ENCODE peak calls at places on chromosomes 16 and 17, in ten cellular contexts. H, L, U, O, C, M, N, A, W and X are unnamed samples.

GRCh38 chr17:1957037-1957436 is 68.1 kb downstream of the RTN4RL1 start:
- DNase-seq in A (no peak), W (no peak), N (no peak), U (no peak), O (no peak), M (no peak), H (no peak), C (no peak), L (no peak), X (no peak)

GRCh38 chr16:13568803-13569202 is 351.2 kb upstream of the ERCC4 start:
- DNase-seq in A (no peak), U (no peak), L (no peak), H (no peak), W (no peak), N (no peak), M (no peak), C (no peak), O (no peak), X (no peak)

GRCh38 chr16:60605176-60605575 is 1431.1 kb downstream of the CDH8 start:
- DNase-seq in U (no peak), C (no peak), A (no peak), O (no peak), M (no peak), H (no peak), W (no peak), L (no peak), N (no peak), X (no peak)

GRCh38 chr17:61309857-61310256 is 89.8 kb upstream of the TBX2 start:
- DNase-seq in C (no peak), M (peak), O (no peak), L (no peak), U (no peak), A (no peak), H (no peak), W (peak), N (no peak), X (peak)

GRCh38 chr16:3214904-3215600 is 19.9 kb downstream of the ZNF200 start:
- DNase-seq in O (no peak), L (no peak), C (no peak), M (no peak), H (no peak), U (peak), N (no peak), A (no peak), W (no peak), X (no peak)

GRCh38 chr16:1094601-1095449 is 1.2 kb downstream of the C1QTNF8 start:
- DNase-seq in O (no peak), A (no peak), U (no peak), W (no peak), N (no peak), M (no peak), C (no peak), H (no peak), L (no peak), X (no peak)

GRCh38 chr16:84228321-84228838 is 11.4 kb downstream of the KCNG4 start:
- DNase-seq in O (peak), W (peak), N (peak), A (peak), C (peak), H (no peak), M (peak), U (peak), L (no peak), X (peak)

GRCh38 chr17:27475070-27475673 is 18.9 kb downstream of the KSR1 start:
- DNase-seq in U (no peak), A (no peak), N (no peak), H (no peak), C (no peak), O (no peak), L (no peak), W (no peak), M (no peak), X (no peak)

GRCh38 chr17:8109669-8110455 is 8.5 kb downstream of the ALOXE3 start:
- DNase-seq in A (peak), M (no peak), N (peak), U (peak), C (peak), W (no peak), H (peak), O (peak), L (peak), X (no peak)

GRCh38 chr16:28304214-28304613 is 11.9 kb downstream of the SBK1 start:
- DNase-seq in M (no peak), O (no peak), N (peak), U (no peak), A (peak), H (no peak), L (no peak), W (peak), C (peak), X (peak)

GRCh38 chr17:40422990-40423611 is 5.4 kb upstream of the TOP2A start:
- DNase-seq in H (no peak), W (no peak), U (peak), L (peak), C (peak), O (no peak), N (no peak), A (peak), M (no peak), X (no peak)

GRCh38 chr16:73020409-73020884 is 27.5 kb downstream of the ZFHX3 start:
- DNase-seq in A (no peak), C (no peak), H (no peak), O (peak), W (peak), L (no peak), N (no peak), M (peak), U (peak), X (peak)

GRCh38 chr17:49388692-49389513 is 25.8 kb downstream of the PHB1 start:
- DNase-seq in U (no peak), L (no peak), M (no peak), H (no peak), O (no peak), A (no peak), C (no peak), N (no peak), W (no peak), X (no peak)

GRCh38 chr16:46974352-46974751 is 878 bp upstream of the DNAJA2 start:
- DNase-seq in M (no peak), H (no peak), O (no peak), U (peak), W (no peak), C (no peak), L (no peak), A (peak), N (no peak), X (no peak)

GRCh38 chr17:65696739-65697394 is 135.4 kb upstream of the AXIN2 start:
- DNase-seq in C (no peak), M (no peak), L (no peak), W (peak), N (no peak), O (no peak), U (no peak), A (no peak), H (no peak), X (peak)

GRCh38 chr16:67236551-67237395 is 9.8 kb downstream of the TMEM208 start:
- DNase-seq in H (peak), C (peak), O (no peak), W (peak), N (peak), M (no peak), A (peak), L (no peak), U (no peak), X (peak)

GRCh38 chr17:47821031-47821423 is 567 bp downstream of the OSBPL7 start:
- DNase-seq in C (no peak), W (no peak), O (no peak), N (no peak), L (no peak), U (no peak), H (no peak), M (no peak), A (no peak), X (no peak)

GRCh38 chr17:72950236-72950931 is 142.1 kb downstream of the SLC39A11 start:
- DNase-seq in W (no peak), A (no peak), U (no peak), C (no peak), L (no peak), H (no peak), O (no peak), M (no peak), N (no peak), X (no peak)

GRCh38 chr16:21158208-21159110 is at the start of gene LDAF1:
- DNase-seq in W (peak), C (peak), L (peak), O (peak), H (peak), A (peak), M (no peak), U (peak), N (peak), X (peak)

GRCh38 chr16:12257926-12258561 is 281.5 kb downstream of the SNX29 start:
- DNase-seq in N (peak), M (no peak), U (no peak), C (no peak), O (no peak), A (peak), H (no peak), W (no peak), L (peak), X (no peak)
- TF ChIP-seq CTCF in N (no peak), M (no peak), U (no peak), C (no peak), O (no peak), A (peak), H (no peak), W (no peak), L (no peak), X (no peak)

GRCh38 chr17:29566473-29567361 is at the start of gene ABHD15:
- DNase-seq in A (peak), C (peak), O (peak), W (no peak), M (no peak), L (peak), H (peak), N (peak), U (peak), X (peak)
- TF ChIP-seq CTCF in A (no peak), C (no peak), O (no peak), W (no peak), M (no peak), L (no peak), H (no peak), N (no peak), U (no peak), X (no peak)

GRCh38 chr17:82528484-82529265 is 9.1 kb downstream of the FOXK2 start:
- DNase-seq in O (peak), C (peak), U (no peak), H (no peak), N (peak), A (peak), W (peak), M (no peak), L (peak), X (peak)
- TF ChIP-seq CTCF in O (peak), C (peak), U (no peak), H (no peak), N (peak), A (peak), W (peak), M (peak), L (peak), X (peak)

GRCh38 chr17:45048795-45049563 is 2.5 kb downstream of the DCAKD start:
- DNase-seq in M (no peak), N (no peak), L (no peak), U (no peak), O (no peak), A (no peak), C (no peak), H (no peak), W (no peak), X (no peak)
- TF ChIP-seq CTCF in M (no peak), N (no peak), L (peak), U (no peak), O (no peak), A (peak), C (peak), H (no peak), W (peak), X (peak)

GRCh38 chr16:88063201-88063773 is 112.1 kb downstream of the BANP start:
- DNase-seq in L (no peak), N (peak), U (peak), C (no peak), M (peak), A (no peak), O (no peak), H (no peak), W (peak), X (peak)
- TF ChIP-seq CTCF in L (no peak), N (no peak), U (no peak), C (no peak), M (peak), A (no peak), O (no peak), H (no peak), W (peak), X (peak)

GRCh38 chr16:56399047-56399446 is 26.3 kb downstream of the AMFR start:
- DNase-seq in U (no peak), L (no peak), O (no peak), W (no peak), N (no peak), H (no peak), A (no peak), M (no peak), C (no peak), X (no peak)

GRCh38 chr16:56405977-56406376 is 19.4 kb downstream of the AMFR start:
- DNase-seq in N (no peak), A (no peak), L (no peak), H (no peak), W (no peak), O (no peak), C (no peak), M (no peak), U (no peak), X (no peak)

GRCh38 chr16:56399492-56399891 is 25.9 kb downstream of the AMFR start:
- DNase-seq in U (no peak), N (no peak), W (no peak), A (no peak), M (no peak), O (no peak), H (no peak), C (no peak), L (no peak), X (no peak)

GRCh38 chr16:56400458-56400857 is 24.9 kb downstream of the AMFR start:
- DNase-seq in H (no peak), M (no peak), C (no peak), A (no peak), U (no peak), N (no peak), L (no peak), W (no peak), O (no peak), X (no peak)

DNA sequence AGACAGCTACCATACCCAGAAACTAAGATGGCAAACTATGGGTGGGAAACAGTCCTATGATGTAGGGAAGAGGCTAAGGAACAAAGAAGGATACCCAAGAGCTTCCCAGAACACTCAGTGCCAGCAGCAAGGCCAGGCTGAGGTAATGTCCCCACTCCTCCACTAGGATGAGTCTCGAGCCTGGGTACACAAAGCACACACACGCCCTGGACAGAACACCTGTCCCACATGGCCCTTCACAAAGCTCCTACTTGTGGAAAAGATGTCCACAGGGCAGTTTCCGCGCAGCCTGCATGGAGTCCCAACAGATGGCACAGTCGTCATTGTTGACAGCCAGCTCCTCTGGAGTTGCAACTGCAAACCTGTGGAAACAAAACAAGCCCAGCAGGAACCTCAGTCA is 23.9 kb downstream of the AMFR start:
- DNase-seq in N (peak), A (peak), L (no peak), C (no peak), W (no peak), H (no peak), O (no peak), U (no peak), M (no peak), X (no peak)
- TF ChIP-seq CTCF in N (peak), A (peak), L (peak), C (peak), W (peak), H (no peak), O (no peak), U (no peak), M (peak), X (peak)

GRCh38 chr17:52158450-52159042 is at the start of gene CA10:
- DNase-seq in U (no peak), L (no peak), M (no peak), A (peak), N (no peak), C (peak), H (no peak), W (no peak), O (no peak), X (no peak)
- TF ChIP-seq CTCF in U (no peak), L (no peak), M (no peak), A (peak), N (no peak), C (no peak), H (no peak), W (no peak), O (no peak), X (no peak)

GRCh38 chr17:36706437-36706731 is 105.0 kb downstream of the MRM1 start:
- DNase-seq in L (no peak), N (no peak), U (no peak), M (no peak), C (no peak), O (no peak), W (no peak), A (no peak), H (no peak), X (no peak)
- TF ChIP-seq CTCF in L (no peak), N (no peak), U (no peak), M (no peak), C (no peak), O (no peak), W (no peak), A (no peak), H (peak), X (no peak)

GRCh38 chr16:85416267-85417109 is 196.6 kb upstream of the GSE1 start:
- DNase-seq in H (peak), N (peak), A (peak), L (peak), U (peak), C (peak), O (peak), M (no peak), W (no peak), X (no peak)
- TF ChIP-seq CTCF in H (peak), N (peak), A (peak), L (peak), U (no peak), C (peak), O (peak), M (peak), W (peak), X (peak)

DNA sequence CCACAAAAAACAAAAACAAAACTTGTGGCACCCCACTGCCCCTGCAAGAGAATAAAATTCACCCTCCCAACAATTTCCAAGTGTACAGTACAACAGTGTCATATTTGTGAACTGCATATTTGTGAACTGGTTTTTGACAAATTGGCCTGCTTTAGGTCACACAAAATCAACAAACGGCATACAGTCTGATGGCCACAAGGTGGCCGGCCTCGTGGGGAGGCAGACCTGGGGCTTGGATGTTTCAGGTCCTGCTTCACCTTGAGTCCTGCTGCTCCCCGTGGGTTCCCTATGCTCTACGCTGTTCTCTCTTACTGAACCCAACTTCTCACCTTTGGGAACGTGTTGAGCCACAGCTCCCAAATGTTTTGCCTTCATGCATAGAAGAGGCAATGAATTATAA is 102.2 kb downstream of the CDK5R1 start:
- DNase-seq in O (no peak), W (no peak), L (no peak), H (no peak), M (no peak), N (no peak), U (no peak), A (peak), C (no peak), X (no peak)
- TF ChIP-seq CTCF in O (no peak), W (peak), L (no peak), H (no peak), M (no peak), N (no peak), U (no peak), A (peak), C (no peak), X (no peak)